ENCODE peak calls at places on chromosomes 16 and 17, in seven cellular contexts. T is fibroblast of lung; F is CD8-positive, alpha-beta T cell; E is H9; G is AG04450; L is OCI-LY7; H is PC-3. U is an unnamed sample. For H3K9me3, the result is how much of the 10 kb centered on the place peaks cover.

GRCh38 chr17:57986841-57987581 is 1.0 kb downstream of the VEZF1 start:
- DNase-seq in T (peak), F (peak), E (no peak), G (peak), L (no peak), H (peak), U (peak)

GRCh38 chr16:30728904-30729672 is 19.1 kb upstream of the PHKG2 start:
- DNase-seq in T (no peak), F (no peak), E (no peak), G (no peak), L (no peak), H (no peak), U (no peak)

GRCh38 chr17:66343531-66344078 is 41.2 kb downstream of the PRKCA start:
- DNase-seq in T (no peak), F (no peak), E (no peak), G (no peak), L (no peak), H (peak), U (no peak)

GRCh38 chr16:9053006-9053601 is 38.3 kb upstream of the HAPSTR1 start:
- DNase-seq in T (peak), F (no peak), E (peak), G (no peak), L (peak), H (peak), U (no peak)

GRCh38 chr16:49598386-49599170 is 225.0 kb downstream of the C16orf78 start:
- DNase-seq in T (no peak), F (no peak), E (peak), G (no peak), L (no peak), H (no peak), U (no peak)

GRCh38 chr17:58556833-58557250 is 42.4 kb upstream of the MTMR4 start:
- DNase-seq in T (no peak), F (no peak), E (no peak), G (no peak), L (peak), H (no peak), U (no peak)

GRCh38 chr17:60463157-60463820 is 41.0 kb downstream of the CHCT1 start:
- DNase-seq in T (no peak), F (no peak), E (no peak), G (no peak), L (no peak), H (no peak), U (no peak)

GRCh38 chr16:8720080-8720966 is 45.9 kb downstream of the ABAT start:
- DNase-seq in T (no peak), F (no peak), E (peak), G (no peak), L (peak), H (no peak), U (no peak)

GRCh38 chr17:7833011-7833794 is 814 bp upstream of the KDM6B start:
- DNase-seq in T (no peak), F (no peak), E (peak), G (no peak), L (no peak), H (no peak), U (no peak)
- H3K27ac ChIP-seq in T (no peak), F (no peak), E (no peak), G (no peak), L (no peak), H (no peak), U (peak)

DNA sequence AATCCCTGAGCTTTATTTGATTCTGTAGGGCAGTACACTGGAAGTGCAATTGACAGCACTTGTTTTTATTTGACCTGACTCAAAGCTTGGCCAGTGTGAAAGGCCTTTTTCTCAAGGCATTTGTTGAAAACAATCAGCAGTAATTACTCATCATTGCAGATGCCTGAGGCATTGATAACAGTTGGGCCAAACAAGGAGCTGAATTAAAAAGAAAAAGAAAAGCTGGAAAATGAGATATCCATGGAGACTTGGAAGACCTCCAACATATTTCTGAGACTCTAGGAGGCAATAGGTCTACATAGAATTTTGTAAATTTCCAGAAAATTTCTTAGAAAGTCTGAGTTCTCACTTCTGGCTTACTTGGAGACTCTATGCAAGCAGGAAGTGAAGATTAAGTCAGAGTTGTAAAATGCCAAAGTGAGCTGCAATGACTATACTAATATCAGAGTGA is 200.8 kb upstream of the KCNJ16 start:
- DNase-seq in T (peak), F (no peak), E (no peak), G (no peak), L (no peak), H (peak), U (no peak)
- H3K9me3 ChIP-seq in T (under half), F (under half), E (under half), G (under half), L (under half), H (under half), U (under half)

GRCh38 chr17:80203448-80204092 is 16.6 kb downstream of the SGSH start:
- DNase-seq in T (no peak), F (no peak), E (peak), G (no peak), L (peak), H (no peak), U (no peak)
- TF ChIP-seq CTCF in T (no peak), F (no peak), E (peak), G (no peak), L (peak), H (peak), U (no peak)

GRCh38 chr16:24996731-24997130 is 18.4 kb downstream of the ARHGAP17 start:
- DNase-seq in T (no peak), F (no peak), E (no peak), G (no peak), L (no peak), H (no peak), U (no peak)

GRCh38 chr16:24996301-24996700 is 18.9 kb downstream of the ARHGAP17 start:
- DNase-seq in T (no peak), F (no peak), E (no peak), G (no peak), L (no peak), H (no peak), U (no peak)

GRCh38 chr16:24995469-24995868 is 19.7 kb downstream of the ARHGAP17 start:
- DNase-seq in T (no peak), F (no peak), E (no peak), G (no peak), L (no peak), H (no peak), U (no peak)

GRCh38 chr16:24993722-24994686 is 21.2 kb downstream of the ARHGAP17 start:
- DNase-seq in T (peak), F (no peak), E (no peak), G (peak), L (no peak), H (peak), U (no peak)

GRCh38 chr16:24995033-24995432 is 20.1 kb downstream of the ARHGAP17 start:
- DNase-seq in T (no peak), F (no peak), E (no peak), G (no peak), L (no peak), H (no peak), U (no peak)
- H3K27ac ChIP-seq in T (peak), F (no peak), E (no peak), G (peak), L (no peak), H (peak), U (no peak)

GRCh38 chr16:3321802-3322201 is 16.5 kb downstream of the ZNF75A start:
- DNase-seq in T (no peak), F (no peak), E (no peak), G (no peak), L (no peak), H (no peak), U (no peak)
- H3K9me3 ChIP-seq in T (under half), F (under half), E (half or more), G (under half), L (under half), H (under half), U (half or more)

GRCh38 chr17:14359251-14359939 is 58.5 kb downstream of the HS3ST3B1 start:
- DNase-seq in T (no peak), F (no peak), E (peak), G (no peak), L (peak), H (no peak), U (no peak)
- TF ChIP-seq CTCF in T (no peak), F (no peak), E (peak), G (no peak), L (peak), H (no peak), U (no peak)

GRCh38 chr17:32877164-32877764 is 340 bp upstream of the MYO1D start:
- DNase-seq in T (peak), F (peak), E (peak), G (peak), L (peak), H (peak), U (peak)
- H3K27ac ChIP-seq in T (no peak), F (peak), E (no peak), G (no peak), L (no peak), H (no peak), U (peak)

GRCh38 chr16:84780063-84780462 is 39.7 kb upstream of the CRISPLD2 start:
- DNase-seq in T (no peak), F (no peak), E (no peak), G (no peak), L (no peak), H (no peak), U (no peak)
- H3K9me3 ChIP-seq in T (under half), F (under half), E (under half), G (under half), L (under half), H (under half), U (under half)

DNA sequence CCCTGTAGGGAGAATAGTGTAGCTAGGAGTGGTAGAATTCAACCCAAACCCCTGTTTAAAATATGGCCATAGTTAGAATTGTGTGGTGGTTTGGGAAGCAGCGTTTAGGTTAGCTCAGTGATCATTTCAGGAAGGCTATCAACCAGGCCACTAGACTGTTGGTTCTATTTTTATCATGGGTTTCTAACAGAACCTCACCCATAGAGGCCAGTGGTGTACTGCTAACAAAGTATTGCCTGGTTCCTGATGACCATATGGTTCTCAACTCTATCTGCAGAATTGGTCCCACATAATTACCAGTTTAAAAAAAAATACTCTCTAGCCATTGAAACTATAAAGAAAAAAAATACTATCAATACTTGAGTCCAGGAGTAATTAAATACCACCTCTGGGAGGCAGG is 70.5 kb upstream of the RASL10B start:
- DNase-seq in T (no peak), F (no peak), E (no peak), G (no peak), L (no peak), H (no peak), U (no peak)
- TF ChIP-seq CTCF in T (no peak), F (no peak), E (peak), G (no peak), L (no peak), H (no peak), U (no peak)